ENCODE peak calls at places on chromosomes 2 and 18, in four cellular contexts. C, M, E and R are unnamed samples.

GRCh38 chr18:26863122-26863879 is 2.2 kb downstream of the AQP4 start:
- DNase-seq in C (no peak), M (peak; percentile 69), E (no peak), R (no peak)

GRCh38 chr2:240685771-240686371 is 3.2 kb upstream of the AQP12B start:
- DNase-seq in C (no peak), M (no peak), E (peak; percentile 7), R (no peak)

GRCh38 chr2:50943781-50944180 is 88.2 kb downstream of the NRXN1 start:
- DNase-seq in C (no peak), M (no peak), E (no peak), R (no peak)

GRCh38 chr2:212099658-212100057 is 438.9 kb downstream of the ERBB4 start:
- DNase-seq in C (no peak), M (no peak), E (no peak), R (no peak)

GRCh38 chr2:31140151-31140550 is 1.9 kb upstream of the GALNT14 start:
- DNase-seq in C (no peak), M (no peak), E (no peak), R (no peak)

GRCh38 chr2:190582761-190583506 is 48.4 kb upstream of the NEMP2 start:
- DNase-seq in C (no peak), M (no peak), E (no peak), R (peak; percentile 45)

GRCh38 chr2:165067958-165068612 is 112.8 kb upstream of the SLC38A11 start:
- DNase-seq in C (no peak), M (peak; percentile 83), E (peak; percentile 26), R (no peak)

GRCh38 chr18:7464245-7464966 is 102.7 kb upstream of the PTPRM start:
- DNase-seq in C (no peak), M (no peak), E (no peak), R (no peak)

GRCh38 chr2:43171789-43172188 is 54.6 kb downstream of the ZFP36L2 start:
- DNase-seq in C (peak; percentile 60), M (no peak), E (peak; percentile 90), R (no peak)

GRCh38 chr18:63140997-63141776 is 178.4 kb downstream of the BCL2 start:
- DNase-seq in C (no peak), M (no peak), E (no peak), R (no peak)

GRCh38 chr2:150125188-150125587 is 362.3 kb downstream of the RND3 start:
- DNase-seq in C (no peak), M (no peak), E (no peak), R (no peak)
- TF ChIP-seq FOXM1 in C (no peak), M (no peak), E (no peak), R (no peak)

GRCh38 chr2:121855456-121855985 is 100.1 kb downstream of the TSN start:
- DNase-seq in C (no peak), M (no peak), E (no peak), R (no peak)
- TF ChIP-seq FOXM1 in C (no peak), M (no peak), E (no peak), R (no peak)

GRCh38 chr18:46340716-46341115 is 236.5 kb downstream of the HAUS1 start:
- DNase-seq in C (no peak), M (no peak), E (no peak), R (no peak)
- TF ChIP-seq FOXM1 in C (no peak), M (no peak), E (no peak), R (no peak)

DNA sequence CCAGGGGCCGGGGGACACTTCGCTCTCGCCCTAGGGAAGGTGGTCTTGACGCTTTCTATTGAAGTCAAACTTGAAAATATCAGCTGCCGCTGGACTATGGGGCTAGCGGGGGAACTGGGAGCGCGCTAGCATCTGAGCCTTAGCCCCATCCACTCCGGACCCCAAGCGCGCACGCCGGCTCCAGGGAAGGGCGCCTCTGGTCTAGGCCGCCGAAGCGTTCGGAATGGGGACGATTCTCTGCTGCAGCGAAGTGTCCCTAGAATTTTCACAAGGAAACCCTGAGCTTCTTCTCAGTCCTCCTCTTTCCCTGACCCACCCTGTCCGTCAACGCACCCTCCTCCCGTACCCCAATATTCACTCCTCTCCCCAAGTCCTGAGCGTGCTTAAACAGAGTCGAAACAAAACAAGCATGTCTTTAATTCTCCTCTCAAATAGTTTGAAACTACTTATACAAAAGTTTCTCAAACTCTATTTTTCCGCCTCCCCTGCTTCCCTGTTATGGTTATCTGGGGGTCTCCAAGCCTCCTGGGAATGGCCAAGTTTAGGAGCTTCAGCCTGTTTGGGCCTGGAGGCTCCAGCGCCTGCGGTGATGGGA is 5.0 kb downstream of the RAX start:
- DNase-seq in C (no peak), M (no peak), E (no peak), R (no peak)
- TF ChIP-seq FOXM1 in C (no peak), M (no peak), E (no peak), R (no peak)

DNA sequence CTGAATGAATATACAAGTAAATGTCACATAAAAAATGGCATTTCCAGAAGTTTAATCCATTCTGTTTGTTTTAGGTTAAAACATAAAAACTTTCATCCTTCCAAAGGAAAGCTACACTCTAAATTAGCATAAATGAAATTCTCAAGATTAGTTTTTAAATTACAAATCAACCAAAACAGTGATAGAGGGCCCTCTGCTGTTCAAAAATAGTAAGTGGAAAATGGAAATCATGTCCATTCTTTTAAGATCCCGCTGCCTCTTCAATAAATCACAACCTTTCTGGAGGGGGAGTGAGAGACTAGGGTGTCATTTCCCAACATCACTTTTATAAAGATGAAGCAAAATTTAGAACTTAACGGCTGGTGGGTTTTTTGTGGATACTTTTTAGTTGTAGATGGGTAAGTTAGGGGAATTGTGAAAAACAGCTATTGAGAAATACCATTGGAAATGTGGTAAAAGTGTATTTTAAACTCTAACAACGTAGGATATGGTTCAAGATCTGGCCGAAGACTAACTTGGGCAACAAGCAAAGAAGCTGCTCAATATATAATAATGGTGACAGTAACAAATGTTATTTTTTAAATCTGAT is 1.7 kb downstream of the DNAH7 start:
- DNase-seq in C (no peak), M (peak; percentile 29), E (peak; percentile 30), R (no peak)
- TF ChIP-seq FOXM1 in C (no peak), M (no peak), E (no peak), R (no peak)